ENCODE peak calls at places on chromosomes 4 and X, in nine cellular contexts. One of them, this sample, is unnamed.

GRCh38 chr4:182929296-182929695 is 12.1 kb upstream of the DCTD start:
- DNase-seq in dorsolateral prefrontal cortex: no peak
- DNase-seq in HCT116: no peak
- DNase-seq in IMR-90: peak
- DNase-seq in AG10803: peak
- DNase-seq in AG09309: peak
- DNase-seq in MCF 10A: no peak
- DNase-seq in foreskin fibroblast: peak
- DNase-seq in lower leg skin: no peak
- DNase-seq in this sample: no peak

GRCh38 chr4:176789955-176790354 is 2.8 kb downstream of the VEGFC start:
- DNase-seq in AG10803: peak
- DNase-seq in HCT116: peak
- DNase-seq in foreskin fibroblast: peak
- DNase-seq in IMR-90: peak
- DNase-seq in AG09309: no peak
- DNase-seq in dorsolateral prefrontal cortex: no peak
- DNase-seq in lower leg skin: no peak
- DNase-seq in MCF 10A: peak
- DNase-seq in this sample: no peak

GRCh38 chr4:102299708-102300107 is 45.6 kb downstream of the SLC39A8 start:
- DNase-seq in dorsolateral prefrontal cortex: no peak
- DNase-seq in lower leg skin: peak
- DNase-seq in MCF 10A: peak
- DNase-seq in HCT116: peak
- DNase-seq in AG10803: peak
- DNase-seq in foreskin fibroblast: peak
- DNase-seq in IMR-90: peak
- DNase-seq in AG09309: peak
- DNase-seq in this sample: no peak

GRCh38 chr4:148834804-148835598 is 392.8 kb upstream of the NR3C2 start:
- DNase-seq in MCF 10A: peak
- DNase-seq in HCT116: no peak
- DNase-seq in IMR-90: peak
- DNase-seq in foreskin fibroblast: peak
- DNase-seq in dorsolateral prefrontal cortex: no peak
- DNase-seq in AG09309: no peak
- DNase-seq in AG10803: peak
- DNase-seq in lower leg skin: no peak
- DNase-seq in this sample: no peak

GRCh38 chr4:70945046-70945445 is 42.9 kb downstream of the MOB1B start:
- DNase-seq in AG10803: no peak
- DNase-seq in lower leg skin: no peak
- DNase-seq in IMR-90: peak
- DNase-seq in AG09309: no peak
- DNase-seq in HCT116: no peak
- DNase-seq in MCF 10A: no peak
- DNase-seq in foreskin fibroblast: no peak
- DNase-seq in dorsolateral prefrontal cortex: no peak
- DNase-seq in this sample: no peak

GRCh38 chr4:26557164-26557563 is 26.7 kb upstream of the TBC1D19 start:
- DNase-seq in AG09309: peak
- DNase-seq in IMR-90: peak
- DNase-seq in MCF 10A: peak
- DNase-seq in foreskin fibroblast: peak
- DNase-seq in dorsolateral prefrontal cortex: no peak
- DNase-seq in AG10803: peak
- DNase-seq in lower leg skin: no peak
- DNase-seq in HCT116: no peak
- DNase-seq in this sample: no peak

GRCh38 chrX:46965125-46965758 is 53.0 kb downstream of the JADE3 start:
- DNase-seq in lower leg skin: no peak
- DNase-seq in MCF 10A: peak
- DNase-seq in AG10803: peak
- DNase-seq in IMR-90: peak
- DNase-seq in AG09309: no peak
- DNase-seq in HCT116: no peak
- DNase-seq in foreskin fibroblast: peak
- DNase-seq in dorsolateral prefrontal cortex: no peak
- DNase-seq in this sample: no peak

GRCh38 chr4:76993787-76994641 is 44.5 kb downstream of the SEPTIN11 start:
- DNase-seq in dorsolateral prefrontal cortex: no peak
- DNase-seq in IMR-90: no peak
- DNase-seq in MCF 10A: no peak
- DNase-seq in AG09309: no peak
- DNase-seq in AG10803: peak
- DNase-seq in lower leg skin: no peak
- DNase-seq in foreskin fibroblast: no peak
- DNase-seq in HCT116: no peak
- DNase-seq in this sample: no peak

GRCh38 chrX:47093248-47093647 is 15.0 kb downstream of the RGN start:
- DNase-seq in IMR-90: peak
- DNase-seq in lower leg skin: no peak
- DNase-seq in AG10803: peak
- DNase-seq in foreskin fibroblast: no peak
- DNase-seq in AG09309: peak
- DNase-seq in HCT116: peak
- DNase-seq in MCF 10A: peak
- DNase-seq in dorsolateral prefrontal cortex: no peak
- DNase-seq in this sample: no peak

GRCh38 chr4:67658302-67658701 is 42.7 kb downstream of the UBA6 start:
- DNase-seq in dorsolateral prefrontal cortex: no peak
- DNase-seq in IMR-90: no peak
- DNase-seq in lower leg skin: no peak
- DNase-seq in HCT116: no peak
- DNase-seq in MCF 10A: no peak
- DNase-seq in AG09309: no peak
- DNase-seq in foreskin fibroblast: no peak
- DNase-seq in AG10803: no peak
- DNase-seq in this sample: no peak

GRCh38 chr4:7000421-7001176 is 42.6 kb upstream of the TADA2B start:
- DNase-seq in MCF 10A: no peak
- DNase-seq in HCT116: no peak
- DNase-seq in AG09309: no peak
- DNase-seq in foreskin fibroblast: no peak
- DNase-seq in lower leg skin: no peak
- DNase-seq in dorsolateral prefrontal cortex: no peak
- DNase-seq in AG10803: no peak
- DNase-seq in IMR-90: no peak
- DNase-seq in this sample: no peak

GRCh38 chr4:33161202-33161601 is 2441.0 kb downstream of the PCDH7 start:
- DNase-seq in foreskin fibroblast: no peak
- DNase-seq in AG09309: no peak
- DNase-seq in MCF 10A: no peak
- DNase-seq in dorsolateral prefrontal cortex: no peak
- DNase-seq in lower leg skin: no peak
- DNase-seq in IMR-90: no peak
- DNase-seq in HCT116: no peak
- DNase-seq in AG10803: no peak
- DNase-seq in this sample: no peak

GRCh38 chrX:100817340-100817739 is 2.9 kb upstream of the CSTF2 start:
- DNase-seq in dorsolateral prefrontal cortex: no peak
- DNase-seq in AG09309: no peak
- DNase-seq in HCT116: no peak
- DNase-seq in lower leg skin: no peak
- DNase-seq in IMR-90: no peak
- DNase-seq in AG10803: no peak
- DNase-seq in foreskin fibroblast: no peak
- DNase-seq in MCF 10A: no peak
- DNase-seq in this sample: no peak

GRCh38 chrX:140817943-140818342 is 108.4 kb downstream of the LINC00632 start:
- DNase-seq in AG09309: peak
- DNase-seq in foreskin fibroblast: no peak
- DNase-seq in HCT116: no peak
- DNase-seq in lower leg skin: no peak
- DNase-seq in MCF 10A: peak
- DNase-seq in IMR-90: peak
- DNase-seq in AG10803: peak
- DNase-seq in dorsolateral prefrontal cortex: no peak
- DNase-seq in this sample: no peak

GRCh38 chrX:63889001-63889400 is 104.0 kb upstream of the ARHGEF9 start:
- DNase-seq in lower leg skin: no peak
- DNase-seq in HCT116: no peak
- DNase-seq in AG09309: peak
- DNase-seq in foreskin fibroblast: peak
- DNase-seq in IMR-90: peak
- DNase-seq in MCF 10A: peak
- DNase-seq in dorsolateral prefrontal cortex: no peak
- DNase-seq in AG10803: peak
- DNase-seq in this sample: no peak

GRCh38 chrX:154412468-154412867 is 1.1 kb downstream of the TAFAZZIN start:
- DNase-seq in AG10803: peak
- DNase-seq in dorsolateral prefrontal cortex: no peak
- DNase-seq in lower leg skin: no peak
- DNase-seq in AG09309: no peak
- DNase-seq in HCT116: no peak
- DNase-seq in MCF 10A: no peak
- DNase-seq in IMR-90: no peak
- DNase-seq in foreskin fibroblast: no peak
- DNase-seq in this sample: no peak

GRCh38 chrX:133586443-133586842 is 171.2 kb upstream of the GPC4 start:
- DNase-seq in IMR-90: no peak
- DNase-seq in lower leg skin: no peak
- DNase-seq in AG10803: peak
- DNase-seq in foreskin fibroblast: no peak
- DNase-seq in dorsolateral prefrontal cortex: no peak
- DNase-seq in MCF 10A: no peak
- DNase-seq in HCT116: no peak
- DNase-seq in AG09309: no peak
- DNase-seq in this sample: no peak

GRCh38 chr4:82652062-82652461 is 90.3 kb upstream of the TMEM150C start:
- DNase-seq in dorsolateral prefrontal cortex: no peak
- DNase-seq in IMR-90: peak
- DNase-seq in AG10803: peak
- DNase-seq in AG09309: peak
- DNase-seq in lower leg skin: no peak
- DNase-seq in foreskin fibroblast: peak
- DNase-seq in MCF 10A: peak
- DNase-seq in HCT116: no peak
- DNase-seq in this sample: no peak

GRCh38 chrX:104921606-104922205 is 298.8 kb downstream of the TEX13A start:
- DNase-seq in HCT116: no peak
- DNase-seq in IMR-90: no peak
- DNase-seq in MCF 10A: peak
- DNase-seq in dorsolateral prefrontal cortex: no peak
- DNase-seq in lower leg skin: no peak
- DNase-seq in AG10803: no peak
- DNase-seq in foreskin fibroblast: no peak
- DNase-seq in AG09309: no peak
- DNase-seq in this sample: no peak

GRCh38 chr4:48944659-48945290 is 38.2 kb upstream of the OCIAD2 start:
- DNase-seq in AG09309: no peak
- DNase-seq in HCT116: no peak
- DNase-seq in lower leg skin: no peak
- DNase-seq in MCF 10A: peak
- DNase-seq in IMR-90: no peak
- DNase-seq in dorsolateral prefrontal cortex: no peak
- DNase-seq in AG10803: no peak
- DNase-seq in foreskin fibroblast: no peak
- DNase-seq in this sample: no peak
- TF ChIP-seq CTCF in AG09309: peak
- TF ChIP-seq CTCF in HCT116: peak
- TF ChIP-seq CTCF in lower leg skin: no peak
- TF ChIP-seq CTCF in MCF 10A: peak
- TF ChIP-seq CTCF in IMR-90: no peak
- TF ChIP-seq CTCF in dorsolateral prefrontal cortex: peak
- TF ChIP-seq CTCF in AG10803: peak
- TF ChIP-seq CTCF in foreskin fibroblast: no peak
- TF ChIP-seq CTCF in this sample: no peak

GRCh38 chr4:98260047-98260578 is 1.1 kb upstream of the RAP1GDS1 start:
- DNase-seq in IMR-90: peak
- DNase-seq in foreskin fibroblast: no peak
- DNase-seq in lower leg skin: peak
- DNase-seq in dorsolateral prefrontal cortex: peak
- DNase-seq in AG10803: no peak
- DNase-seq in AG09309: no peak
- DNase-seq in HCT116: peak
- DNase-seq in MCF 10A: no peak
- DNase-seq in this sample: no peak
- TF ChIP-seq CTCF in IMR-90: no peak
- TF ChIP-seq CTCF in foreskin fibroblast: no peak
- TF ChIP-seq CTCF in lower leg skin: no peak
- TF ChIP-seq CTCF in dorsolateral prefrontal cortex: no peak
- TF ChIP-seq CTCF in AG10803: no peak
- TF ChIP-seq CTCF in AG09309: no peak
- TF ChIP-seq CTCF in HCT116: no peak
- TF ChIP-seq CTCF in MCF 10A: no peak
- TF ChIP-seq CTCF in this sample: no peak

DNA sequence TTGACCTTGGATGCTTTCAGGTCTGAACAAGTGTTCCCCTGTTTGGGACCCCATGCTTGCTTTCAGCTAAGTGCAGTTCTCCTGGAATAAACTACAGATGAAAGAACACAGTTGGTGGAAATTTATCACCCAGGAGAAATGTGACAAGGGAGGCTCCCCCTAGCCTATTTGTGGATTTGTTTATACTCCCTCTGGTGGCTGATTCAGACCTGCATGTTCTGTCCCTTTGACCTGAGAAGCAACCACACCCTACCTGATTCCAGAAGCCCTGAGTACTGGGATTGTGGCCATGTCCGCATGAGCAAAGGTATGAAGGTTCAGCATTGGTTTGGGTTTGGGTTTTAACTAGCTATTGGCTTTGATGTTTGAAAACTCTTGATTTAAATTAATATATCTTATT is 440.9 kb downstream of the MID1IP1 start:
- DNase-seq in HCT116: peak
- DNase-seq in AG10803: no peak
- DNase-seq in dorsolateral prefrontal cortex: no peak
- DNase-seq in AG09309: no peak
- DNase-seq in MCF 10A: peak
- DNase-seq in foreskin fibroblast: no peak
- DNase-seq in IMR-90: no peak
- DNase-seq in lower leg skin: no peak
- DNase-seq in this sample: no peak
- TF ChIP-seq CTCF in HCT116: peak
- TF ChIP-seq CTCF in AG10803: peak
- TF ChIP-seq CTCF in dorsolateral prefrontal cortex: peak
- TF ChIP-seq CTCF in AG09309: peak
- TF ChIP-seq CTCF in MCF 10A: peak
- TF ChIP-seq CTCF in foreskin fibroblast: peak
- TF ChIP-seq CTCF in IMR-90: no peak
- TF ChIP-seq CTCF in lower leg skin: no peak
- TF ChIP-seq CTCF in this sample: no peak

GRCh38 chrX:150212672-150213480 is 150.2 kb upstream of the MAMLD1 start:
- DNase-seq in foreskin fibroblast: no peak
- DNase-seq in dorsolateral prefrontal cortex: no peak
- DNase-seq in MCF 10A: no peak
- DNase-seq in IMR-90: peak
- DNase-seq in AG09309: no peak
- DNase-seq in HCT116: no peak
- DNase-seq in AG10803: peak
- DNase-seq in lower leg skin: no peak
- DNase-seq in this sample: no peak
- TF ChIP-seq CTCF in foreskin fibroblast: no peak
- TF ChIP-seq CTCF in dorsolateral prefrontal cortex: no peak
- TF ChIP-seq CTCF in MCF 10A: no peak
- TF ChIP-seq CTCF in IMR-90: no peak
- TF ChIP-seq CTCF in AG09309: no peak
- TF ChIP-seq CTCF in HCT116: peak
- TF ChIP-seq CTCF in AG10803: no peak
- TF ChIP-seq CTCF in lower leg skin: no peak
- TF ChIP-seq CTCF in this sample: no peak